ENCODE peak calls at places on chromosomes 5 and 9, in nine cellular contexts. U is NCI-H1092; A is activated CD4-positive, alpha-beta T cell treated with anti-CD3 and anti-CD28 coated beads, Interleukin-2, amount 10 ng/mL, durations not matched to agents 7 days and 5 days; I is stromal cell of bone marrow; W is DMS153; D is H7; K is NCI-H1930; V is CD14-positive monocyte; M is sciatic nerve. F is an unnamed sample.

GRCh38 chr9:72527801-72528195 is 6.4 kb downstream of the TMC1 start:
- DNase-seq in I (no peak), U (no peak), A (no peak), V (no peak), K (no peak), D (no peak), W (no peak), M (no peak), F (no peak)

GRCh38 chr5:157855404-157855994 is 3.4 kb downstream of the CLINT1 start:
- DNase-seq in V (no peak), D (peak; percentile 74), K (no peak), A (peak; percentile 19), I (peak; percentile 55), W (peak; percentile 2), U (peak; percentile 7), M (no peak), F (peak; percentile 60)

GRCh38 chr9:114098660-114099522 is at the start of gene KIF12:
- DNase-seq in K (peak; percentile 48), W (peak; percentile 10), M (peak; percentile 46), A (peak; percentile 19), I (no peak), D (peak; percentile 99), V (peak; percentile 36), U (no peak), F (peak; percentile 91)

GRCh38 chr9:101365181-101365580 is 19.6 kb downstream of the BAAT start:
- DNase-seq in I (no peak), V (no peak), U (no peak), W (no peak), A (no peak), K (no peak), M (no peak), D (no peak), F (no peak)

GRCh38 chr9:38344566-38345324 is 47.8 kb upstream of the ALDH1B1 start:
- DNase-seq in D (no peak), U (no peak), I (no peak), K (no peak), A (no peak), M (no peak), W (no peak), V (no peak), F (no peak)

GRCh38 chr5:9483251-9483650 is 62.6 kb downstream of the SEMA5A start:
- DNase-seq in V (no peak), I (no peak), W (no peak), A (no peak), D (no peak), K (no peak), M (no peak), U (no peak), F (no peak)

GRCh38 chr9:2601785-2602378 is 19.7 kb upstream of the VLDLR start:
- DNase-seq in M (no peak), W (no peak), V (no peak), K (no peak), I (no peak), U (no peak), D (no peak), A (no peak), F (no peak)

GRCh38 chr5:50963647-50964584 is 297.5 kb downstream of the PARP8 start:
- DNase-seq in D (peak; percentile 62), K (no peak), A (no peak), V (no peak), W (no peak), I (no peak), U (peak; percentile 61), M (no peak), F (no peak)